ENCODE peak calls at places on chromosomes 6 and 20, in four cellular contexts. B is upper lobe of right lung; R is activated CD4-positive, alpha-beta T cell treated with anti-CD3 and anti-CD28 coated beads, Interleukin-2, amount 50 U/mL, for 1 hour; P is esophagus squamous epithelium. E is an unnamed sample.

GRCh38 chr6:106525111-106525884 is 104.0 kb downstream of the RTN4IP1 start:
- DNase-seq in B (no peak), R (no peak), P (no peak), E (no peak)

GRCh38 chr20:19833395-19833794 is 75.3 kb downstream of the RIN2 start:
- DNase-seq in B (no peak), R (no peak), P (no peak), E (no peak)

GRCh38 chr6:31615748-31616147 is 714 bp downstream of the AIF1 start:
- DNase-seq in B (no peak), R (no peak), P (no peak), E (no peak)

GRCh38 chr6:105326838-105327745 is 75.8 kb downstream of the PREP start:
- DNase-seq in B (no peak), R (no peak), P (no peak), E (peak; percentile 24)

GRCh38 chr6:75376347-75377024 is 91.9 kb upstream of the TMEM30A start:
- DNase-seq in B (no peak), R (no peak), P (no peak), E (no peak)

GRCh38 chr6:52362443-52363221 is 681 bp downstream of the PAQR8 start:
- DNase-seq in B (peak; percentile 73), R (peak; percentile 34), P (no peak), E (peak; percentile 10)

GRCh38 chr6:10393544-10394225 is 21.2 kb downstream of the TFAP2A start:
- DNase-seq in B (no peak), R (no peak), P (no peak), E (no peak)

GRCh38 chr6:119541132-119541905 is 191.8 kb upstream of the MAN1A1 start:
- DNase-seq in B (no peak), R (no peak), P (no peak), E (peak; percentile 56)

GRCh38 chr20:32675223-32675975 is 1.7 kb upstream of the C20orf203 start:
- DNase-seq in B (no peak), R (no peak), P (no peak), E (no peak)

GRCh38 chr6:31827286-31828079 is at the start of gene HSPA1B:
- DNase-seq in B (peak; percentile 99), R (peak; percentile 74), P (peak; percentile 92), E (peak; percentile 100)

GRCh38 chr20:14521436-14521835 is 184.0 kb upstream of the FLRT3 start:
- DNase-seq in B (no peak), R (no peak), P (no peak), E (no peak)

GRCh38 chr6:39568896-39569295 is 156.3 kb downstream of the KIF6 start:
- DNase-seq in B (no peak), R (no peak), P (no peak), E (no peak)

GRCh38 chr6:138545621-138545980 is 46.3 kb upstream of the NHSL1 start:
- DNase-seq in B (peak; percentile 85), R (no peak), P (no peak), E (no peak)

GRCh38 chr20:25495189-25495824 is 87.8 kb downstream of the GINS1 start:
- DNase-seq in B (no peak), R (no peak), P (no peak), E (peak; percentile 65)

GRCh38 chr20:5660346-5660745 is 89.9 kb upstream of the SHLD1 start:
- DNase-seq in B (no peak), R (no peak), P (no peak), E (no peak)

GRCh38 chr20:40319741-40320499 is 369.1 kb downstream of the MAFB start:
- DNase-seq in B (no peak), R (no peak), P (no peak), E (no peak)

GRCh38 chr6:108661430-108661829 is 100.7 kb downstream of the FOXO3 start:
- DNase-seq in B (no peak), R (no peak), P (no peak), E (no peak)

GRCh38 chr6:149410557-149410956 is 10.5 kb downstream of the SUMO4 start:
- DNase-seq in B (no peak), R (no peak), P (no peak), E (no peak)

GRCh38 chr6:5213851-5214507 is 46.8 kb downstream of the LYRM4 start:
- DNase-seq in B (no peak), R (no peak), P (no peak), E (peak; percentile 74)

GRCh38 chr6:130118236-130118635 is 99.9 kb downstream of the L3MBTL3 start:
- DNase-seq in B (no peak), R (no peak), P (no peak), E (no peak)

E was measured in NCI-H2171.